ENCODE peak calls at places on chromosomes 7 and 10, in eight cellular contexts. Q, U, H, R, B, J, M and A are unnamed samples.

GRCh38 chr10:132249232-132249724 is 58.5 kb downstream of the STK32C start:
- DNase-seq in H (no peak), Q (no peak), R (no peak), U (no peak), J (no peak), B (no peak), M (no peak), A (no peak)

GRCh38 chr7:31333301-31333700 is 7.2 kb downstream of the NEUROD6 start:
- DNase-seq in Q (no peak), J (no peak), B (no peak), U (no peak), M (no peak), H (no peak), R (no peak), A (no peak)

GRCh38 chr10:35336921-35337741 is 822 bp downstream of the CCNY start:
- DNase-seq in H (peak), M (no peak), Q (peak), B (no peak), J (no peak), R (no peak), U (peak), A (peak)

GRCh38 chr10:51860257-51860656 is 160.9 kb upstream of the CSTF2T start:
- DNase-seq in U (no peak), H (peak), B (no peak), J (no peak), M (peak), R (no peak), Q (no peak), A (no peak)

GRCh38 chr7:74449809-74450397 is 3.8 kb upstream of the GTF2IRD1 start:
- DNase-seq in J (peak), R (peak), Q (peak), B (peak), M (no peak), U (peak), H (no peak), A (peak)

GRCh38 chr7:54333952-54334351 is 208.2 kb upstream of the VSTM2A start:
- DNase-seq in U (no peak), J (no peak), Q (no peak), H (no peak), B (no peak), M (no peak), R (no peak), A (no peak)

GRCh38 chr10:99276848-99277486 is 41.3 kb upstream of the HPSE2 start:
- DNase-seq in U (no peak), Q (peak), J (no peak), M (no peak), B (no peak), R (no peak), H (peak), A (peak)

GRCh38 chr10:73625004-73625883 is 16.0 kb downstream of the MYOZ1 start:
- DNase-seq in Q (peak), M (no peak), U (peak), J (no peak), B (peak), H (peak), R (no peak), A (peak)

GRCh38 chr7:30135271-30135550 is 425 bp downstream of the MTURN start:
- DNase-seq in R (no peak), Q (no peak), M (no peak), H (no peak), B (no peak), U (no peak), J (no peak), A (no peak)

GRCh38 chr10:101716891-101717659 is 22.1 kb upstream of the FBXW4 start:
- DNase-seq in Q (no peak), J (no peak), M (no peak), R (no peak), B (no peak), U (no peak), H (no peak), A (peak)

GRCh38 chr7:115477193-115477651 is 553.3 kb downstream of the TFEC start:
- DNase-seq in H (peak), R (no peak), M (no peak), B (no peak), U (no peak), Q (no peak), J (no peak), A (peak)

GRCh38 chr10:110498087-110498981 is 627 bp downstream of the DUSP5 start:
- DNase-seq in B (no peak), Q (no peak), H (peak), J (peak), M (no peak), R (peak), U (no peak), A (peak)

GRCh38 chr7:99737726-99738125 is 2.7 kb upstream of the CYP3A7 start:
- DNase-seq in J (no peak), B (no peak), M (peak), U (no peak), Q (peak), H (peak), R (no peak), A (peak)

GRCh38 chr7:99525713-99526440 is 21.4 kb downstream of the ZKSCAN5 start:
- DNase-seq in J (no peak), Q (no peak), H (peak), R (no peak), U (no peak), M (no peak), B (no peak), A (peak)

GRCh38 chr10:14751576-14752330 is 22.9 kb downstream of the FAM107B start:
- DNase-seq in B (peak), U (no peak), J (no peak), R (no peak), M (no peak), H (peak), Q (no peak), A (no peak)

GRCh38 chr7:137086896-137087295 is 218.4 kb downstream of the CHRM2 start:
- DNase-seq in J (no peak), M (no peak), R (no peak), U (no peak), B (peak), Q (no peak), H (no peak), A (no peak)

GRCh38 chr7:2945171-2945570 is 98.5 kb downstream of the CARD11 start:
- DNase-seq in U (no peak), Q (no peak), R (no peak), H (no peak), J (no peak), B (no peak), M (no peak), A (no peak)

GRCh38 chr7:106770191-106770590 is 94.9 kb upstream of the PIK3CG start:
- DNase-seq in H (peak), J (no peak), M (peak), B (no peak), R (no peak), U (no peak), Q (peak), A (peak)

GRCh38 chr7:123580406-123581161 is 21.0 kb upstream of the ASB15 start:
- DNase-seq in B (no peak), M (no peak), U (no peak), Q (peak), R (no peak), J (no peak), H (peak), A (peak)